ENCODE peak calls at places on chromosome 9, in nine cellular contexts. One of them, this sample, is unnamed.

GRCh38 chr9:87725900-87726709 is at the start of gene CTSL:
- DNase-seq in activated naive CD4-positive, alpha-beta T cell treated with anti-CD3 and anti-CD28 coated beads, Interleukin-2, amount 10 ng/mL, durations not matched to agents 7 days and 5 days: peak
- DNase-seq in Ammon's horn: peak
- DNase-seq in A549: peak
- DNase-seq in NCI-H510A treated with DMSO at 0.1 percent for 48 hours: peak
- DNase-seq in CD4-positive, CD25-positive, alpha-beta regulatory T cell: peak
- DNase-seq in caudate nucleus: peak
- DNase-seq in HuH-7.5: peak
- DNase-seq in fibroblast of pulmonary artery: peak
- DNase-seq in this sample: peak

GRCh38 chr9:134623408-134624066 is 18.1 kb upstream of the COL5A1 start:
- DNase-seq in activated naive CD4-positive, alpha-beta T cell treated with anti-CD3 and anti-CD28 coated beads, Interleukin-2, amount 10 ng/mL, durations not matched to agents 7 days and 5 days: no peak
- DNase-seq in Ammon's horn: no peak
- DNase-seq in A549: no peak
- DNase-seq in NCI-H510A treated with DMSO at 0.1 percent for 48 hours: no peak
- DNase-seq in CD4-positive, CD25-positive, alpha-beta regulatory T cell: no peak
- DNase-seq in caudate nucleus: no peak
- DNase-seq in HuH-7.5: no peak
- DNase-seq in fibroblast of pulmonary artery: no peak
- DNase-seq in this sample: no peak

GRCh38 chr9:23824241-23825142 is 1.5 kb downstream of the ELAVL2 start:
- DNase-seq in activated naive CD4-positive, alpha-beta T cell treated with anti-CD3 and anti-CD28 coated beads, Interleukin-2, amount 10 ng/mL, durations not matched to agents 7 days and 5 days: no peak
- DNase-seq in Ammon's horn: no peak
- DNase-seq in A549: no peak
- DNase-seq in NCI-H510A treated with DMSO at 0.1 percent for 48 hours: no peak
- DNase-seq in CD4-positive, CD25-positive, alpha-beta regulatory T cell: no peak
- DNase-seq in caudate nucleus: no peak
- DNase-seq in HuH-7.5: no peak
- DNase-seq in fibroblast of pulmonary artery: no peak
- DNase-seq in this sample: peak

GRCh38 chr9:98890256-98890655 is 53.5 kb upstream of the COL15A1 start:
- DNase-seq in activated naive CD4-positive, alpha-beta T cell treated with anti-CD3 and anti-CD28 coated beads, Interleukin-2, amount 10 ng/mL, durations not matched to agents 7 days and 5 days: no peak
- DNase-seq in Ammon's horn: no peak
- DNase-seq in A549: no peak
- DNase-seq in NCI-H510A treated with DMSO at 0.1 percent for 48 hours: peak
- DNase-seq in CD4-positive, CD25-positive, alpha-beta regulatory T cell: no peak
- DNase-seq in caudate nucleus: no peak
- DNase-seq in HuH-7.5: no peak
- DNase-seq in fibroblast of pulmonary artery: no peak
- DNase-seq in this sample: no peak

GRCh38 chr9:37415011-37415719 is 7.3 kb upstream of the GRHPR start:
- DNase-seq in activated naive CD4-positive, alpha-beta T cell treated with anti-CD3 and anti-CD28 coated beads, Interleukin-2, amount 10 ng/mL, durations not matched to agents 7 days and 5 days: peak
- DNase-seq in Ammon's horn: peak
- DNase-seq in A549: peak
- DNase-seq in NCI-H510A treated with DMSO at 0.1 percent for 48 hours: peak
- DNase-seq in CD4-positive, CD25-positive, alpha-beta regulatory T cell: peak
- DNase-seq in caudate nucleus: peak
- DNase-seq in HuH-7.5: peak
- DNase-seq in fibroblast of pulmonary artery: peak
- DNase-seq in this sample: peak

GRCh38 chr9:131697908-131698714 is 41.8 kb downstream of the RAPGEF1 start:
- DNase-seq in activated naive CD4-positive, alpha-beta T cell treated with anti-CD3 and anti-CD28 coated beads, Interleukin-2, amount 10 ng/mL, durations not matched to agents 7 days and 5 days: no peak
- DNase-seq in Ammon's horn: peak
- DNase-seq in A549: no peak
- DNase-seq in NCI-H510A treated with DMSO at 0.1 percent for 48 hours: peak
- DNase-seq in CD4-positive, CD25-positive, alpha-beta regulatory T cell: no peak
- DNase-seq in caudate nucleus: no peak
- DNase-seq in HuH-7.5: no peak
- DNase-seq in fibroblast of pulmonary artery: no peak
- DNase-seq in this sample: no peak

GRCh38 chr9:98146101-98146991 is 27.3 kb upstream of the TRIM14 start:
- DNase-seq in activated naive CD4-positive, alpha-beta T cell treated with anti-CD3 and anti-CD28 coated beads, Interleukin-2, amount 10 ng/mL, durations not matched to agents 7 days and 5 days: no peak
- DNase-seq in Ammon's horn: no peak
- DNase-seq in A549: peak
- DNase-seq in NCI-H510A treated with DMSO at 0.1 percent for 48 hours: peak
- DNase-seq in CD4-positive, CD25-positive, alpha-beta regulatory T cell: no peak
- DNase-seq in caudate nucleus: no peak
- DNase-seq in HuH-7.5: peak
- DNase-seq in fibroblast of pulmonary artery: peak
- DNase-seq in this sample: peak

GRCh38 chr9:133714606-133715294 is 23.4 kb downstream of the SARDH start:
- DNase-seq in activated naive CD4-positive, alpha-beta T cell treated with anti-CD3 and anti-CD28 coated beads, Interleukin-2, amount 10 ng/mL, durations not matched to agents 7 days and 5 days: no peak
- DNase-seq in Ammon's horn: no peak
- DNase-seq in A549: no peak
- DNase-seq in NCI-H510A treated with DMSO at 0.1 percent for 48 hours: no peak
- DNase-seq in CD4-positive, CD25-positive, alpha-beta regulatory T cell: no peak
- DNase-seq in caudate nucleus: no peak
- DNase-seq in HuH-7.5: peak
- DNase-seq in fibroblast of pulmonary artery: peak
- DNase-seq in this sample: no peak

GRCh38 chr9:89795555-89796195 is 190.9 kb downstream of the GADD45G start:
- DNase-seq in activated naive CD4-positive, alpha-beta T cell treated with anti-CD3 and anti-CD28 coated beads, Interleukin-2, amount 10 ng/mL, durations not matched to agents 7 days and 5 days: no peak
- DNase-seq in Ammon's horn: no peak
- DNase-seq in A549: no peak
- DNase-seq in NCI-H510A treated with DMSO at 0.1 percent for 48 hours: no peak
- DNase-seq in CD4-positive, CD25-positive, alpha-beta regulatory T cell: no peak
- DNase-seq in caudate nucleus: no peak
- DNase-seq in HuH-7.5: no peak
- DNase-seq in fibroblast of pulmonary artery: no peak
- DNase-seq in this sample: no peak

GRCh38 chr9:37037744-37038640 is 3.9 kb upstream of the PAX5 start:
- DNase-seq in activated naive CD4-positive, alpha-beta T cell treated with anti-CD3 and anti-CD28 coated beads, Interleukin-2, amount 10 ng/mL, durations not matched to agents 7 days and 5 days: no peak
- DNase-seq in Ammon's horn: no peak
- DNase-seq in A549: no peak
- DNase-seq in NCI-H510A treated with DMSO at 0.1 percent for 48 hours: no peak
- DNase-seq in CD4-positive, CD25-positive, alpha-beta regulatory T cell: no peak
- DNase-seq in caudate nucleus: no peak
- DNase-seq in HuH-7.5: no peak
- DNase-seq in fibroblast of pulmonary artery: no peak
- DNase-seq in this sample: peak

GRCh38 chr9:75612754-75613153 is 277.7 kb upstream of the PCSK5 start:
- DNase-seq in activated naive CD4-positive, alpha-beta T cell treated with anti-CD3 and anti-CD28 coated beads, Interleukin-2, amount 10 ng/mL, durations not matched to agents 7 days and 5 days: no peak
- DNase-seq in Ammon's horn: no peak
- DNase-seq in A549: no peak
- DNase-seq in NCI-H510A treated with DMSO at 0.1 percent for 48 hours: peak
- DNase-seq in CD4-positive, CD25-positive, alpha-beta regulatory T cell: no peak
- DNase-seq in caudate nucleus: no peak
- DNase-seq in HuH-7.5: no peak
- DNase-seq in fibroblast of pulmonary artery: no peak
- DNase-seq in this sample: no peak

GRCh38 chr9:38371495-38371894 is 21.0 kb upstream of the ALDH1B1 start:
- DNase-seq in activated naive CD4-positive, alpha-beta T cell treated with anti-CD3 and anti-CD28 coated beads, Interleukin-2, amount 10 ng/mL, durations not matched to agents 7 days and 5 days: peak
- DNase-seq in Ammon's horn: no peak
- DNase-seq in A549: peak
- DNase-seq in NCI-H510A treated with DMSO at 0.1 percent for 48 hours: peak
- DNase-seq in CD4-positive, CD25-positive, alpha-beta regulatory T cell: peak
- DNase-seq in caudate nucleus: no peak
- DNase-seq in HuH-7.5: peak
- DNase-seq in fibroblast of pulmonary artery: peak
- DNase-seq in this sample: peak

GRCh38 chr9:129220771-129221170 is 42.7 kb upstream of the IER5L start:
- DNase-seq in activated naive CD4-positive, alpha-beta T cell treated with anti-CD3 and anti-CD28 coated beads, Interleukin-2, amount 10 ng/mL, durations not matched to agents 7 days and 5 days: no peak
- DNase-seq in Ammon's horn: no peak
- DNase-seq in A549: no peak
- DNase-seq in NCI-H510A treated with DMSO at 0.1 percent for 48 hours: no peak
- DNase-seq in CD4-positive, CD25-positive, alpha-beta regulatory T cell: no peak
- DNase-seq in caudate nucleus: no peak
- DNase-seq in HuH-7.5: no peak
- DNase-seq in fibroblast of pulmonary artery: no peak
- DNase-seq in this sample: no peak

GRCh38 chr9:89532944-89533343 is 35.0 kb upstream of the SEMA4D start:
- DNase-seq in activated naive CD4-positive, alpha-beta T cell treated with anti-CD3 and anti-CD28 coated beads, Interleukin-2, amount 10 ng/mL, durations not matched to agents 7 days and 5 days: no peak
- DNase-seq in Ammon's horn: no peak
- DNase-seq in A549: no peak
- DNase-seq in NCI-H510A treated with DMSO at 0.1 percent for 48 hours: no peak
- DNase-seq in CD4-positive, CD25-positive, alpha-beta regulatory T cell: no peak
- DNase-seq in caudate nucleus: no peak
- DNase-seq in HuH-7.5: no peak
- DNase-seq in fibroblast of pulmonary artery: no peak
- DNase-seq in this sample: no peak

GRCh38 chr9:27181381-27181780 is 72.4 kb downstream of the TEK start:
- DNase-seq in activated naive CD4-positive, alpha-beta T cell treated with anti-CD3 and anti-CD28 coated beads, Interleukin-2, amount 10 ng/mL, durations not matched to agents 7 days and 5 days: no peak
- DNase-seq in Ammon's horn: no peak
- DNase-seq in A549: no peak
- DNase-seq in NCI-H510A treated with DMSO at 0.1 percent for 48 hours: no peak
- DNase-seq in CD4-positive, CD25-positive, alpha-beta regulatory T cell: no peak
- DNase-seq in caudate nucleus: no peak
- DNase-seq in HuH-7.5: no peak
- DNase-seq in fibroblast of pulmonary artery: peak
- DNase-seq in this sample: no peak

GRCh38 chr9:63817622-63818518 is 1467.1 kb downstream of the FOXD4L5 start:
- DNase-seq in activated naive CD4-positive, alpha-beta T cell treated with anti-CD3 and anti-CD28 coated beads, Interleukin-2, amount 10 ng/mL, durations not matched to agents 7 days and 5 days: peak
- DNase-seq in Ammon's horn: peak
- DNase-seq in A549: no peak
- DNase-seq in NCI-H510A treated with DMSO at 0.1 percent for 48 hours: no peak
- DNase-seq in CD4-positive, CD25-positive, alpha-beta regulatory T cell: peak
- DNase-seq in caudate nucleus: no peak
- DNase-seq in HuH-7.5: no peak
- DNase-seq in fibroblast of pulmonary artery: no peak
- DNase-seq in this sample: peak

GRCh38 chr9:974993-975739 is 1.3 kb upstream of the DMRT3 start:
- DNase-seq in activated naive CD4-positive, alpha-beta T cell treated with anti-CD3 and anti-CD28 coated beads, Interleukin-2, amount 10 ng/mL, durations not matched to agents 7 days and 5 days: no peak
- DNase-seq in Ammon's horn: no peak
- DNase-seq in A549: no peak
- DNase-seq in NCI-H510A treated with DMSO at 0.1 percent for 48 hours: no peak
- DNase-seq in CD4-positive, CD25-positive, alpha-beta regulatory T cell: no peak
- DNase-seq in caudate nucleus: no peak
- DNase-seq in HuH-7.5: no peak
- DNase-seq in fibroblast of pulmonary artery: no peak
- DNase-seq in this sample: no peak

GRCh38 chr9:17807670-17808282 is 228.9 kb downstream of the SH3GL2 start:
- DNase-seq in activated naive CD4-positive, alpha-beta T cell treated with anti-CD3 and anti-CD28 coated beads, Interleukin-2, amount 10 ng/mL, durations not matched to agents 7 days and 5 days: no peak
- DNase-seq in Ammon's horn: no peak
- DNase-seq in A549: no peak
- DNase-seq in NCI-H510A treated with DMSO at 0.1 percent for 48 hours: no peak
- DNase-seq in CD4-positive, CD25-positive, alpha-beta regulatory T cell: no peak
- DNase-seq in caudate nucleus: no peak
- DNase-seq in HuH-7.5: no peak
- DNase-seq in fibroblast of pulmonary artery: no peak
- DNase-seq in this sample: no peak

GRCh38 chr9:95316794-95317118 is 753 bp downstream of the FANCC start:
- DNase-seq in activated naive CD4-positive, alpha-beta T cell treated with anti-CD3 and anti-CD28 coated beads, Interleukin-2, amount 10 ng/mL, durations not matched to agents 7 days and 5 days: no peak
- DNase-seq in Ammon's horn: peak
- DNase-seq in A549: peak
- DNase-seq in NCI-H510A treated with DMSO at 0.1 percent for 48 hours: peak
- DNase-seq in CD4-positive, CD25-positive, alpha-beta regulatory T cell: no peak
- DNase-seq in caudate nucleus: no peak
- DNase-seq in HuH-7.5: peak
- DNase-seq in fibroblast of pulmonary artery: peak
- DNase-seq in this sample: peak

GRCh38 chr9:79633558-79633957 is 61.8 kb downstream of the TLE4 start:
- DNase-seq in activated naive CD4-positive, alpha-beta T cell treated with anti-CD3 and anti-CD28 coated beads, Interleukin-2, amount 10 ng/mL, durations not matched to agents 7 days and 5 days: no peak
- DNase-seq in Ammon's horn: no peak
- DNase-seq in A549: no peak
- DNase-seq in NCI-H510A treated with DMSO at 0.1 percent for 48 hours: no peak
- DNase-seq in CD4-positive, CD25-positive, alpha-beta regulatory T cell: no peak
- DNase-seq in caudate nucleus: no peak
- DNase-seq in HuH-7.5: no peak
- DNase-seq in fibroblast of pulmonary artery: no peak
- DNase-seq in this sample: no peak

GRCh38 chr9:122367779-122368460 is 2.9 kb upstream of the PTGS1 start:
- DNase-seq in activated naive CD4-positive, alpha-beta T cell treated with anti-CD3 and anti-CD28 coated beads, Interleukin-2, amount 10 ng/mL, durations not matched to agents 7 days and 5 days: no peak
- DNase-seq in Ammon's horn: no peak
- DNase-seq in A549: no peak
- DNase-seq in NCI-H510A treated with DMSO at 0.1 percent for 48 hours: no peak
- DNase-seq in CD4-positive, CD25-positive, alpha-beta regulatory T cell: no peak
- DNase-seq in caudate nucleus: no peak
- DNase-seq in HuH-7.5: no peak
- DNase-seq in fibroblast of pulmonary artery: no peak
- DNase-seq in this sample: no peak

GRCh38 chr9:96009690-96010477 is 134.4 kb downstream of the ERCC6L2 start:
- DNase-seq in activated naive CD4-positive, alpha-beta T cell treated with anti-CD3 and anti-CD28 coated beads, Interleukin-2, amount 10 ng/mL, durations not matched to agents 7 days and 5 days: peak
- DNase-seq in Ammon's horn: no peak
- DNase-seq in A549: no peak
- DNase-seq in NCI-H510A treated with DMSO at 0.1 percent for 48 hours: no peak
- DNase-seq in CD4-positive, CD25-positive, alpha-beta regulatory T cell: peak
- DNase-seq in caudate nucleus: no peak
- DNase-seq in HuH-7.5: no peak
- DNase-seq in fibroblast of pulmonary artery: no peak
- DNase-seq in this sample: peak

GRCh38 chr9:136719212-136719880 is 7.0 kb downstream of the DIPK1B start:
- DNase-seq in activated naive CD4-positive, alpha-beta T cell treated with anti-CD3 and anti-CD28 coated beads, Interleukin-2, amount 10 ng/mL, durations not matched to agents 7 days and 5 days: no peak
- DNase-seq in Ammon's horn: no peak
- DNase-seq in A549: peak
- DNase-seq in NCI-H510A treated with DMSO at 0.1 percent for 48 hours: no peak
- DNase-seq in CD4-positive, CD25-positive, alpha-beta regulatory T cell: no peak
- DNase-seq in caudate nucleus: no peak
- DNase-seq in HuH-7.5: no peak
- DNase-seq in fibroblast of pulmonary artery: no peak
- DNase-seq in this sample: no peak

GRCh38 chr9:90142580-90142979 is 500.0 kb downstream of the DIRAS2 start:
- DNase-seq in activated naive CD4-positive, alpha-beta T cell treated with anti-CD3 and anti-CD28 coated beads, Interleukin-2, amount 10 ng/mL, durations not matched to agents 7 days and 5 days: peak
- DNase-seq in Ammon's horn: peak
- DNase-seq in A549: no peak
- DNase-seq in NCI-H510A treated with DMSO at 0.1 percent for 48 hours: peak
- DNase-seq in CD4-positive, CD25-positive, alpha-beta regulatory T cell: peak
- DNase-seq in caudate nucleus: no peak
- DNase-seq in HuH-7.5: no peak
- DNase-seq in fibroblast of pulmonary artery: peak
- DNase-seq in this sample: peak

GRCh38 chr9:115941561-115942315 is 211.9 kb upstream of the PAPPA start:
- DNase-seq in activated naive CD4-positive, alpha-beta T cell treated with anti-CD3 and anti-CD28 coated beads, Interleukin-2, amount 10 ng/mL, durations not matched to agents 7 days and 5 days: no peak
- DNase-seq in Ammon's horn: no peak
- DNase-seq in A549: no peak
- DNase-seq in NCI-H510A treated with DMSO at 0.1 percent for 48 hours: no peak
- DNase-seq in CD4-positive, CD25-positive, alpha-beta regulatory T cell: no peak
- DNase-seq in caudate nucleus: no peak
- DNase-seq in HuH-7.5: no peak
- DNase-seq in fibroblast of pulmonary artery: peak
- DNase-seq in this sample: no peak

GRCh38 chr9:135303280-135303647 is 176.3 kb upstream of the PPP1R26 start:
- DNase-seq in activated naive CD4-positive, alpha-beta T cell treated with anti-CD3 and anti-CD28 coated beads, Interleukin-2, amount 10 ng/mL, durations not matched to agents 7 days and 5 days: no peak
- DNase-seq in Ammon's horn: no peak
- DNase-seq in A549: no peak
- DNase-seq in NCI-H510A treated with DMSO at 0.1 percent for 48 hours: no peak
- DNase-seq in CD4-positive, CD25-positive, alpha-beta regulatory T cell: no peak
- DNase-seq in caudate nucleus: no peak
- DNase-seq in HuH-7.5: no peak
- DNase-seq in fibroblast of pulmonary artery: no peak
- DNase-seq in this sample: no peak

GRCh38 chr9:123725389-123725788 is 204.5 kb downstream of the DENND1A start:
- DNase-seq in activated naive CD4-positive, alpha-beta T cell treated with anti-CD3 and anti-CD28 coated beads, Interleukin-2, amount 10 ng/mL, durations not matched to agents 7 days and 5 days: no peak
- DNase-seq in Ammon's horn: peak
- DNase-seq in A549: no peak
- DNase-seq in NCI-H510A treated with DMSO at 0.1 percent for 48 hours: no peak
- DNase-seq in CD4-positive, CD25-positive, alpha-beta regulatory T cell: no peak
- DNase-seq in caudate nucleus: no peak
- DNase-seq in HuH-7.5: no peak
- DNase-seq in fibroblast of pulmonary artery: no peak
- DNase-seq in this sample: no peak

GRCh38 chr9:35353731-35354365 is 136.1 kb upstream of the RUSC2 start:
- DNase-seq in activated naive CD4-positive, alpha-beta T cell treated with anti-CD3 and anti-CD28 coated beads, Interleukin-2, amount 10 ng/mL, durations not matched to agents 7 days and 5 days: no peak
- DNase-seq in Ammon's horn: no peak
- DNase-seq in A549: no peak
- DNase-seq in NCI-H510A treated with DMSO at 0.1 percent for 48 hours: peak
- DNase-seq in CD4-positive, CD25-positive, alpha-beta regulatory T cell: no peak
- DNase-seq in caudate nucleus: no peak
- DNase-seq in HuH-7.5: no peak
- DNase-seq in fibroblast of pulmonary artery: no peak
- DNase-seq in this sample: no peak

GRCh38 chr9:122835313-122835731 is 6.9 kb upstream of the PDCL start:
- DNase-seq in activated naive CD4-positive, alpha-beta T cell treated with anti-CD3 and anti-CD28 coated beads, Interleukin-2, amount 10 ng/mL, durations not matched to agents 7 days and 5 days: peak
- DNase-seq in Ammon's horn: no peak
- DNase-seq in A549: no peak
- DNase-seq in NCI-H510A treated with DMSO at 0.1 percent for 48 hours: no peak
- DNase-seq in CD4-positive, CD25-positive, alpha-beta regulatory T cell: peak
- DNase-seq in caudate nucleus: no peak
- DNase-seq in HuH-7.5: no peak
- DNase-seq in fibroblast of pulmonary artery: no peak
- DNase-seq in this sample: peak

GRCh38 chr9:11269036-11269435 is 656.2 kb upstream of the PTPRD start:
- DNase-seq in activated naive CD4-positive, alpha-beta T cell treated with anti-CD3 and anti-CD28 coated beads, Interleukin-2, amount 10 ng/mL, durations not matched to agents 7 days and 5 days: no peak
- DNase-seq in Ammon's horn: no peak
- DNase-seq in A549: no peak
- DNase-seq in NCI-H510A treated with DMSO at 0.1 percent for 48 hours: no peak
- DNase-seq in CD4-positive, CD25-positive, alpha-beta regulatory T cell: no peak
- DNase-seq in caudate nucleus: no peak
- DNase-seq in HuH-7.5: no peak
- DNase-seq in fibroblast of pulmonary artery: peak
- DNase-seq in this sample: no peak